ENCODE peak calls at places on chromosomes 13 and 19, in four cellular contexts. One of them, this sample, is unnamed. For H3K36me3, the result is how much of the 10 kb centered on the place peaks cover.

GRCh38 chr13:31200636-31200970 is 828 bp downstream of the B3GLCT start:
- DNase-seq in HAP-1: peak
- DNase-seq in esophagus squamous epithelium: no peak
- DNase-seq in PC-3: peak
- DNase-seq in this sample: peak

GRCh38 chr19:51311388-51312257 is at the start of gene IGLON5:
- DNase-seq in HAP-1: peak
- DNase-seq in esophagus squamous epithelium: no peak
- DNase-seq in PC-3: no peak
- DNase-seq in this sample: no peak

GRCh38 chr19:28532765-28533341 is 680.1 kb downstream of the UQCRFS1 start:
- DNase-seq in HAP-1: no peak
- DNase-seq in esophagus squamous epithelium: no peak
- DNase-seq in PC-3: no peak
- DNase-seq in this sample: no peak

GRCh38 chr13:21071894-21072293 is 10.5 kb upstream of the LATS2 start:
- DNase-seq in HAP-1: no peak
- DNase-seq in esophagus squamous epithelium: no peak
- DNase-seq in PC-3: peak
- DNase-seq in this sample: no peak

GRCh38 chr13:62212246-62212645 is 796.6 kb upstream of the PCDH20 start:
- DNase-seq in HAP-1: no peak
- DNase-seq in esophagus squamous epithelium: no peak
- DNase-seq in PC-3: no peak
- DNase-seq in this sample: no peak

GRCh38 chr19:22595918-22596341 is 38.2 kb upstream of the ZNF492 start:
- DNase-seq in HAP-1: no peak
- DNase-seq in esophagus squamous epithelium: no peak
- DNase-seq in PC-3: no peak
- DNase-seq in this sample: no peak

GRCh38 chr19:54307389-54307788 is 5.6 kb downstream of the LILRA5 start:
- DNase-seq in HAP-1: no peak
- DNase-seq in esophagus squamous epithelium: no peak
- DNase-seq in PC-3: no peak
- DNase-seq in this sample: no peak

GRCh38 chr19:2064788-2065524 is 13.9 kb upstream of the MKNK2 start:
- DNase-seq in HAP-1: no peak
- DNase-seq in esophagus squamous epithelium: no peak
- DNase-seq in PC-3: no peak
- DNase-seq in this sample: no peak

GRCh38 chr19:34505321-34506025 is 23.9 kb downstream of the WTIP start:
- DNase-seq in HAP-1: no peak
- DNase-seq in esophagus squamous epithelium: no peak
- DNase-seq in PC-3: no peak
- DNase-seq in this sample: no peak

GRCh38 chr13:81142306-81142999 is 801.5 kb upstream of the SPRY2 start:
- DNase-seq in HAP-1: no peak
- DNase-seq in esophagus squamous epithelium: no peak
- DNase-seq in PC-3: peak
- DNase-seq in this sample: no peak

GRCh38 chr19:6501740-6502648 is at the start of gene TUBB4A:
- DNase-seq in HAP-1: peak
- DNase-seq in esophagus squamous epithelium: no peak
- DNase-seq in PC-3: peak
- DNase-seq in this sample: peak

GRCh38 chr13:47135800-47136658 is 239.2 kb upstream of the HTR2A start:
- DNase-seq in HAP-1: no peak
- DNase-seq in esophagus squamous epithelium: no peak
- DNase-seq in PC-3: no peak
- DNase-seq in this sample: no peak

GRCh38 chr13:71831716-71832115 is 35.3 kb downstream of the DACH1 start:
- DNase-seq in HAP-1: peak
- DNase-seq in esophagus squamous epithelium: no peak
- DNase-seq in PC-3: no peak
- DNase-seq in this sample: no peak

GRCh38 chr19:19444694-19445155 is 39.2 kb downstream of the GATAD2A start:
- DNase-seq in HAP-1: no peak
- DNase-seq in esophagus squamous epithelium: no peak
- DNase-seq in PC-3: peak
- DNase-seq in this sample: no peak

GRCh38 chr13:68152414-68152813 is 922.3 kb upstream of the PCDH9 start:
- DNase-seq in HAP-1: no peak
- DNase-seq in esophagus squamous epithelium: no peak
- DNase-seq in PC-3: no peak
- DNase-seq in this sample: no peak

GRCh38 chr13:111404746-111405145 is 84.3 kb downstream of the TEX29 start:
- DNase-seq in HAP-1: no peak
- DNase-seq in esophagus squamous epithelium: no peak
- DNase-seq in PC-3: no peak
- DNase-seq in this sample: no peak

GRCh38 chr19:3171894-3172679 is 6.5 kb upstream of the S1PR4 start:
- DNase-seq in HAP-1: no peak
- DNase-seq in esophagus squamous epithelium: no peak
- DNase-seq in PC-3: peak
- DNase-seq in this sample: peak

GRCh38 chr13:38763446-38764381 is 76.8 kb downstream of the FREM2 start:
- DNase-seq in HAP-1: peak
- DNase-seq in esophagus squamous epithelium: no peak
- DNase-seq in PC-3: peak
- DNase-seq in this sample: peak

GRCh38 chr13:48853381-48854102 is 122.2 kb upstream of the FNDC3A start:
- DNase-seq in HAP-1: no peak
- DNase-seq in esophagus squamous epithelium: no peak
- DNase-seq in PC-3: no peak
- DNase-seq in this sample: no peak

GRCh38 chr19:17775245-17775927 is 19.6 kb upstream of the B3GNT3 start:
- DNase-seq in HAP-1: peak
- DNase-seq in esophagus squamous epithelium: no peak
- DNase-seq in PC-3: peak
- DNase-seq in this sample: no peak

GRCh38 chr13:42360046-42360445 is 88.1 kb downstream of the AKAP11 start:
- DNase-seq in HAP-1: no peak
- DNase-seq in esophagus squamous epithelium: no peak
- DNase-seq in PC-3: no peak
- DNase-seq in this sample: no peak

GRCh38 chr19:46221981-46222610 is 7.4 kb upstream of the IGFL1 start:
- DNase-seq in HAP-1: no peak
- DNase-seq in esophagus squamous epithelium: no peak
- DNase-seq in PC-3: peak
- DNase-seq in this sample: no peak

GRCh38 chr19:48645652-48646191 is at the start of gene CA11:
- DNase-seq in HAP-1: no peak
- DNase-seq in esophagus squamous epithelium: no peak
- DNase-seq in PC-3: peak
- DNase-seq in this sample: peak

GRCh38 chr19:48642862-48643261 is 3.1 kb downstream of the CA11 start:
- DNase-seq in HAP-1: no peak
- DNase-seq in esophagus squamous epithelium: no peak
- DNase-seq in PC-3: no peak
- DNase-seq in this sample: no peak

GRCh38 chr19:48646192-48646911 is 365 bp upstream of the CA11 start:
- DNase-seq in HAP-1: peak
- DNase-seq in esophagus squamous epithelium: no peak
- DNase-seq in PC-3: peak
- DNase-seq in this sample: peak

GRCh38 chr19:48644839-48645651 is 942 bp downstream of the CA11 start:
- DNase-seq in HAP-1: peak
- DNase-seq in esophagus squamous epithelium: no peak
- DNase-seq in PC-3: peak
- DNase-seq in this sample: peak

GRCh38 chr19:48644355-48644754 is 1.6 kb downstream of the CA11 start:
- DNase-seq in HAP-1: no peak
- DNase-seq in esophagus squamous epithelium: no peak
- DNase-seq in PC-3: no peak
- DNase-seq in this sample: no peak
- H3K36me3 ChIP-seq in HAP-1: under half
- H3K36me3 ChIP-seq in esophagus squamous epithelium: under half
- H3K36me3 ChIP-seq in PC-3: under half
- H3K36me3 ChIP-seq in this sample: under half

DNA sequence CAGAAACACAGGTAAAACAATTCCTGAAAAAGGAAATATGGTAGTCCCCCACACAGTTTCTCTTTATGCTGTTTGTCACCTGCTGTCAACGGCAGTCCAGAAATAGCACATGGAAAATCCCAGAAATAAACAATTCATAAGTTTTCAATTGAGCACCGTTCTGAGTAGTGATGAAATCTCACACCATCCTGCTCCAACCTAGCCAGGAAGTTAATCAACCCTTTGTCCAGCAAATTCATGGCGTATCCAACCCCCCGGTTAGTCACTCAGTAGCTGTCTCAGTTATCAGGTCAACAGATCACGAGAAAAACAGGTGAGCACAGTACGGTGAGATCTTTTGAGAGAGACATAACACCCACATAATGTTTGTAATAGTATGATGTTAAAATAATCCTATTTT is 74.2 kb downstream of the TUBGCP3 start:
- DNase-seq in HAP-1: no peak
- DNase-seq in esophagus squamous epithelium: no peak
- DNase-seq in PC-3: no peak
- DNase-seq in this sample: no peak
- H3K36me3 ChIP-seq in HAP-1: under half
- H3K36me3 ChIP-seq in esophagus squamous epithelium: under half
- H3K36me3 ChIP-seq in PC-3: under half
- H3K36me3 ChIP-seq in this sample: under half

GRCh38 chr19:36108684-36109083 is 2.3 kb upstream of the OVOL3 start:
- DNase-seq in HAP-1: no peak
- DNase-seq in esophagus squamous epithelium: no peak
- DNase-seq in PC-3: no peak
- DNase-seq in this sample: no peak

GRCh38 chr19:36103040-36103626 is 7.8 kb upstream of the OVOL3 start:
- DNase-seq in HAP-1: no peak
- DNase-seq in esophagus squamous epithelium: no peak
- DNase-seq in PC-3: no peak
- DNase-seq in this sample: no peak

GRCh38 chr19:36103842-36104552 is 6.9 kb upstream of the OVOL3 start:
- DNase-seq in HAP-1: no peak
- DNase-seq in esophagus squamous epithelium: no peak
- DNase-seq in PC-3: peak
- DNase-seq in this sample: no peak

GRCh38 chr19:36106991-36107390 is 4.0 kb upstream of the OVOL3 start:
- DNase-seq in HAP-1: no peak
- DNase-seq in esophagus squamous epithelium: no peak
- DNase-seq in PC-3: no peak
- DNase-seq in this sample: no peak

DNA sequence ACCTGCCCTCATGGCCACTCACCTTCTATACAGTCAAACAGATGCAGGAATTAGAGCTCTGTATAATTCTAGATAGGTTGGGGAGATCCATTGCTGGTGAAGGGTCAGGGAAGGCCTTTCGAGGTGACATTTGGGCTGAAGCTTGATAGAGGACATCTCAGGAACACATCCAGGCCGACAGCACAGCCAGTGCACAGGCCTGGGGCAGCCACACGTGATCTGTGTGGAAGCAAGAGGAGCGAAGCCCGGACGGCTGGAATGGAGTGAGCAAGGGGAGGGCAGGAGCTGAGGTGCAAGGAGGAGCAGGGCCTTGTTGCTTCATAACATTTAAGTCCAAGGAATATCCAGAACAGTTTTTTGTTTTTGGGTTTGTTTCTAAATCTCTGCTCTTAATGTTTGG is 4.5 kb upstream of the OVOL3 start:
- DNase-seq in HAP-1: no peak
- DNase-seq in esophagus squamous epithelium: no peak
- DNase-seq in PC-3: no peak
- DNase-seq in this sample: no peak
- H3K36me3 ChIP-seq in HAP-1: under half
- H3K36me3 ChIP-seq in esophagus squamous epithelium: under half
- H3K36me3 ChIP-seq in PC-3: under half
- H3K36me3 ChIP-seq in this sample: under half

DNA sequence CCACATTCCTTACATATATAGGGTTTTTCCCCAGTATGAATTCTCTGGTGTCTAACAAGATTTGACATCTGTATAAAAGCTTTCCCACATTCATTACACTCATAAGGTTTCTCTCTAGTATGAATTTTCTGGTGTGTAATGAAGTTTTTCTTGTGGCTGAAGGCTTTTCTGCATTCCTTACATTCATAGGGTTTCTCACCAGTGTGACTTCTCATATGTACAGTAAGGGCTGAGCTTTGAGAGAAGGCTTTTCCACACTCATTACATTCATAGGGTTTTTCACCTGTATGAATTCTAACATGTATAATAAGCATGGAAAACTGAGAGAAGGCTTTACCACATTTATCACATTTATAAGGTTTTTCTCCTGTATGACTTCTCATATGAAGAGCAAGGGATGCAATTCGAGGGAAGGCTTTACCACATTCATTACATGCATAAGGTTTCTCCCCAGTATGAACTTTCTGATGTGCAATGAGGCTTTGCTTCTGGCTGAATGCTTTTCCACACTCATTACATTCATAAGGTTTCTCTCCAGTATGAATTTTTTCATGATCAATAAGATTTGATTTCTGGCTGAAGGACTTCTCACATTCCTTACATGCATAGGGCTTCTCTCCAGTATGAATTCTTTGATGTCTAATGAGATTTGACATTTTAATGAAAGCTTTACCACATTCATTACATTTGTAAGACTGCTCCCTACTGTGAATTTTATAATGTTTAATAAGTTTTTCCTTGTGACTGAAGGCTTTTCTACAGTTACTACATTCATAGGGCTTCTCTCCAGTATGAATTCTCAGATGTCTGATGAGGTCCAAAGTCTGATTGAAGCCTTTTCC is 42.6 kb downstream of the ZNF527 start:
- DNase-seq in HAP-1: no peak
- DNase-seq in esophagus squamous epithelium: no peak
- DNase-seq in PC-3: no peak
- DNase-seq in this sample: no peak
- H3K36me3 ChIP-seq in HAP-1: under half
- H3K36me3 ChIP-seq in esophagus squamous epithelium: under half
- H3K36me3 ChIP-seq in PC-3: under half
- H3K36me3 ChIP-seq in this sample: under half

GRCh38 chr19:310141-310651 is 19.0 kb upstream of the PLPP2 start:
- DNase-seq in HAP-1: no peak
- DNase-seq in esophagus squamous epithelium: no peak
- DNase-seq in PC-3: no peak
- DNase-seq in this sample: no peak
- H3K36me3 ChIP-seq in HAP-1: half or more
- H3K36me3 ChIP-seq in esophagus squamous epithelium: half or more
- H3K36me3 ChIP-seq in PC-3: under half
- H3K36me3 ChIP-seq in this sample: under half

GRCh38 chr19:48246101-48246500 is 9.6 kb downstream of the CARD8 start:
- DNase-seq in HAP-1: no peak
- DNase-seq in esophagus squamous epithelium: no peak
- DNase-seq in PC-3: no peak
- DNase-seq in this sample: no peak

GRCh38 chr19:48239582-48240141 is 16.1 kb downstream of the CARD8 start:
- DNase-seq in HAP-1: no peak
- DNase-seq in esophagus squamous epithelium: no peak
- DNase-seq in PC-3: peak
- DNase-seq in this sample: no peak

GRCh38 chr19:48248081-48248833 is 7.5 kb downstream of the CARD8 start:
- DNase-seq in HAP-1: no peak
- DNase-seq in esophagus squamous epithelium: no peak
- DNase-seq in PC-3: no peak
- DNase-seq in this sample: no peak

GRCh38 chr19:48247212-48247611 is 8.5 kb downstream of the CARD8 start:
- DNase-seq in HAP-1: no peak
- DNase-seq in esophagus squamous epithelium: no peak
- DNase-seq in PC-3: no peak
- DNase-seq in this sample: no peak

GRCh38 chr19:48244289-48244688 is 11.4 kb downstream of the CARD8 start:
- DNase-seq in HAP-1: no peak
- DNase-seq in esophagus squamous epithelium: no peak
- DNase-seq in PC-3: peak
- DNase-seq in this sample: no peak
- H3K36me3 ChIP-seq in HAP-1: under half
- H3K36me3 ChIP-seq in esophagus squamous epithelium: under half
- H3K36me3 ChIP-seq in PC-3: under half
- H3K36me3 ChIP-seq in this sample: under half

This sample was measured in Caco-2.